ENCODE peak calls at places on chromosomes 13 and 19, in five cellular contexts. R is GM23338, S is stomach, O is hepatocyte, C is K562. X is an unnamed sample. For H3K27me3, the result is how much of the 10 kb centered on the place peaks cover.

GRCh38 chr13:37648604-37649003 is 50.0 kb upstream of the POSTN start:
- DNase-seq in R (no peak), S (no peak), O (no peak), C (no peak), X (no peak)

GRCh38 chr13:23558675-23559536 is 11.3 kb upstream of the TNFRSF19 start:
- DNase-seq in R (peak), S (peak), O (peak), C (no peak), X (no peak)

GRCh38 chr19:56301886-56302620 is 12.6 kb downstream of the ZSCAN5A start:
- DNase-seq in R (no peak), S (no peak), O (no peak), C (no peak), X (no peak)

GRCh38 chr13:94660695-94661324 is 51.5 kb downstream of the SOX21 start:
- DNase-seq in R (peak), S (no peak), O (no peak), C (no peak), X (no peak)

GRCh38 chr13:114319441-114319871 is 5.2 kb downstream of the CHAMP1 start:
- DNase-seq in R (no peak), S (no peak), O (no peak), C (no peak), X (no peak)

GRCh38 chr13:104043184-104043583 is 977.0 kb upstream of the SLC10A2 start:
- DNase-seq in R (no peak), S (no peak), O (no peak), C (no peak), X (no peak)

GRCh38 chr13:113792821-113793717 is 34.0 kb downstream of the TMEM255B start:
- DNase-seq in R (no peak), S (no peak), O (no peak), C (no peak), X (no peak)

GRCh38 chr13:70623260-70623659 is 515.0 kb upstream of the KLHL1 start:
- DNase-seq in R (no peak), S (no peak), O (peak), C (peak), X (no peak)

DNA sequence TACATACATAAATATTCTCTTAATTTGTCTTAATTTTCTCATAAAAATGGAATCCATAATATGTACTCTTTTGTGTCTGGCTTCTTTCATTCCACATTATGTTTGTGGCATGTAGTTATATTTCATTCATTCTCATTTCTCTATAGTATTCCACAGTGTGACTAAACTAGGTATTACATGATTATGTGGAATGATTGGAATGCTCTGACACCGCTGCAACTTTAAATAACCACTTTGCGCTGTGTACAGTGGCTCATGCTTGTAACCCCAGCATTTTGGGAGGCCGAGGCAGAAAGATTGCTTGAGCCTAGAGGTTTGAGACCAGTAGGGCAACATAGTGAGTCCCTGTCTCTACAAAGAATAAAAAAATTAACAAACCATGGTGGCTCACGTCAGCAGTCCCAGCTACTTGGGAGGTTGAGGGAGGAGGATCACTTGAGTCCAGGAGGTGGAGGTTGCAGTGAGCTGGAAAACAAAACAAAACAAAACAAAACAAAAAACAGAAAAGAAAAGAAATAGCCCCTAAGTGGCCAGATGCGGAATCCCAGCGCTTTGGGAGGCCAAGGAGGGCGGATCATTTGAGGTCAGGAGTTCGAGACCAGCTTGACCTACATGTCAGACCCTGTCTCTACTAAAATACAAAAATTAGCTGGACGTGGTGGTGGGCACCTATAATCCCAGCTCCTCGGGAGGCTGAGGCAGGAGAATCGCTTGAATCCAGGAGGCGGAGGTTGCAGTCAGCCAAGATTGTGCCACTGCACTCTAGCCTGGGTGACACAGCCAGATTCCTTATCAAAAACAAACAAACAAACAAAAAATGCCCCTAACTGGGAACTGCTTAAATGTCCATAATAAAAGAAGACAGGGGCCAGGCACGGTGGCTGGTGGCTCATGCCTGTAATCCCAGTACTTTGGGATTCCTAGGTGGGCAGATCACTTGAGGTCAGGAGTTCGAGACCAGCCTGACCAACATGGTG is 8.0 kb upstream of the SAE1 start:
- DNase-seq in R (no peak), S (no peak), O (no peak), C (no peak), X (no peak)
- TF ChIP-seq CTCF in R (no peak), S (no peak), O (no peak), C (no peak), X (no peak)

GRCh38 chr19:1307320-1307719 is 21.6 kb downstream of the EFNA2 start:
- DNase-seq in R (no peak), S (no peak), O (no peak), C (peak), X (no peak)
- H3K27me3 ChIP-seq in R (under half), S (under half), O (under half), C (under half), X (under half)

GRCh38 chr13:75132800-75133695 is 348.9 kb downstream of the TBC1D4 start:
- DNase-seq in R (no peak), S (no peak), O (no peak), C (no peak), X (no peak)

GRCh38 chr13:75137911-75138571 is 343.9 kb downstream of the TBC1D4 start:
- DNase-seq in R (no peak), S (no peak), O (no peak), C (no peak), X (no peak)

GRCh38 chr13:75139291-75139690 is 342.7 kb downstream of the TBC1D4 start:
- DNase-seq in R (no peak), S (no peak), O (no peak), C (no peak), X (no peak)

GRCh38 chr13:75136151-75136550 is 345.8 kb downstream of the TBC1D4 start:
- DNase-seq in R (no peak), S (no peak), O (no peak), C (no peak), X (no peak)

GRCh38 chr13:75135325-75135825 is 346.6 kb downstream of the TBC1D4 start:
- DNase-seq in R (no peak), S (no peak), O (peak), C (no peak), X (no peak)
- H3K27ac ChIP-seq in R (no peak), S (no peak), O (no peak), C (no peak), X (no peak)

DNA sequence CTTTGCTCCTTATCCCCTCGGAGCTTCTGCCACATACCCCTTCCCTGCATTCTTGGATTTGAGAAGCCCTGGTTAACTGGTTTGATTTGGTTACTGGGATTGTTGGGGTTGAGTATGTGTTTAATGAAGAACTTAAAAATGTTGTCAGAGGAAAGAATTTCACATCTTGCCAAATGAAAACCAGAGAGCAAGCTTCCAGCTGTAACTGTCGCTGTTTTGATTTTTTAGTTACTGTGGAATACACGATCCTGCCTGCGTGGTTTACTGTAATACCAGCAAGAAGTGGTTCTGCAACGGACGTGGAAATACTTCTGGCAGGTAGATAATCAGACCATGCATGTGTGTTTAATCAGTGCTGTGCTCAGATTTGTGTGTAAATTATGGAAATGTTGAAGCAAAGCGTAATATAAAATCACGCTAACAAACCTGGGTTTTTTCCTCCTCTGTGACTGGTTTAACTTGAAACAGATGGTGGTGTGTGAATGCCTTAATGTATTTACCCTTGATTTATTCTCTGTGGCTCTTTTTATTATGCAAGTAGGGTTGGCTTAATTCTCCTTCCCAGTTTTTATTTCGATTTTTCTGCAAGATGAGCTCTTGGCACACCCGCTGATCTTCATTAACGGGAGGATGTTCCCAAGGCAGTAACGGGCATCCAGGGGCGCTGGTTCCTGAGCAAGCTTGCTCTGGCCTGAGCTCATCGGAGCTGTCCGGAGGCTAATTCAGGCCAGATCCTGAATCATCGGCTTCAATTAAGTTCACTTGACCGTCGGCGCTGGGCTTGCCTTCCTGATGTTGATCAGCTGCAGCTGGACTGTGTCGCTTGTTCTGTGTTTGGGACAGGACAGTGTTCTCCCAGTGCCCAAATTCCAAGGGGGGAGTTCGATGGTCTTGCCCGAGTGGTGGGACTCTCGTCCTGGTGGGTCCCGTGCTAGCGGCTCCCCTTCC is 16.0 kb downstream of the UPF1 start:
- DNase-seq in R (no peak), S (no peak), O (no peak), C (no peak), X (no peak)
- TF ChIP-seq CTCF in R (no peak), S (no peak), O (no peak), C (no peak), X (no peak)

DNA sequence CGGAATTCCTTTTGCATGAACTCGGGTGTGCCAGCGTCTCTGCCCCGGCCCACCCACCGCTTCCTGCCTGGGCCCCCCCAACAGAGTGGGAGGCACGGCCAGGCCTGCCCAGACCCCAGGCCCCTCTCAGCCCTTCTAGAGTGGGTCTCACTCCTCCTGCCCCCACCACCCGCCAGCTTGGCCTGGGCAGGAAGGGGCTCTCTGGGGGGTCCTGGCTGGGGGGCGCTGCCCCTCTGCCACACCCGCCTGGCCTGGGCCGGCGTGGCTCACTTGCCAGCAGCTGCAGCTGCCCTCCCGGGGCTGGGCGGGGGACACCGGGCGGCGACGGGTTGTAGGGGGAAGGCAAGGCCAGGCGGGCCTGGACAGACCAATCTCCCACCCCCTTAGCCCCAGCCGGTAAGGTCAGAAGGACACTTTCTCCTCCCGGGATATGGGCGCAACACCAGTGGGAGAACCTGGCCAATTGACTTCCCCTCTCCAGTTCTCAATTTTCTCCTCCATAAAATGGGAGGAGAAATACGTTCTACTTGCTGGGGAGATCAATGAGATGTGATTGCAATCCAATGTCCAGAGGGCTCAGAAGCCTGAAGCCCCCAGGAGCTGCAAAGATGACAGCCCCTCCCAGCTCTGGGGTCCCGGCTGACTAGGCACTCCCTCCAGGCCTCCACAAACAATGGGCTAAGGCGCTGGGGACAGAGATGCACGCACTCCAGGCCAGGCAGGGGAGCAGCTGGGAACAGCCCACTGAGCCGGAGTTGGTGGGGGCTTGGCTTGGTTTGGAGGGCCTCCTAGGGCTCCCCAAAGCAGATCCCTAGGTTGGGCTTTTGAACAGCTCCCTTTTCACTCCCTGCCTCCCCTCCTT is 2.4 kb downstream of the CRLF1 start:
- DNase-seq in R (peak), S (no peak), O (no peak), C (no peak), X (no peak)
- H3K27me3 ChIP-seq in R (half or more), S (under half), O (half or more), C (under half), X (under half)

GRCh38 chr19:49666120-49666444 is 349 bp downstream of the BCL2L12 start:
- DNase-seq in R (peak), S (no peak), O (no peak), C (no peak), X (no peak)
- H3K27ac ChIP-seq in R (no peak), S (peak), O (peak), C (peak), X (peak)

X was measured in body of pancreas.